ENCODE peak calls at places on chromosomes 16 and 17, in eight cellular contexts. One of them, this sample, is unnamed.

GRCh38 chr17:73650147-73650546 is 5.9 kb upstream of the SDK2 start:
- DNase-seq in uterus: no peak
- DNase-seq in endothelial cell of umbilical vein: no peak
- DNase-seq in IMR-90: no peak
- DNase-seq in stomach: no peak
- DNase-seq in tibial nerve: no peak
- DNase-seq in esophagus squamous epithelium: no peak
- DNase-seq in ovary: no peak
- DNase-seq in this sample: no peak

GRCh38 chr17:49235896-49236295 is 5.3 kb upstream of the PHOSPHO1 start:
- DNase-seq in stomach: no peak
- DNase-seq in uterus: no peak
- DNase-seq in tibial nerve: no peak
- DNase-seq in esophagus squamous epithelium: no peak
- DNase-seq in IMR-90: no peak
- DNase-seq in endothelial cell of umbilical vein: no peak
- DNase-seq in ovary: no peak
- DNase-seq in this sample: no peak

GRCh38 chr16:57593990-57594389 is 34.4 kb upstream of the ADGRG1 start:
- DNase-seq in IMR-90: no peak
- DNase-seq in uterus: no peak
- DNase-seq in ovary: no peak
- DNase-seq in esophagus squamous epithelium: no peak
- DNase-seq in tibial nerve: no peak
- DNase-seq in stomach: no peak
- DNase-seq in endothelial cell of umbilical vein: no peak
- DNase-seq in this sample: no peak

GRCh38 chr16:78749745-78750268 is 650.4 kb downstream of the WWOX start:
- DNase-seq in IMR-90: no peak
- DNase-seq in tibial nerve: no peak
- DNase-seq in ovary: no peak
- DNase-seq in stomach: no peak
- DNase-seq in esophagus squamous epithelium: no peak
- DNase-seq in uterus: no peak
- DNase-seq in endothelial cell of umbilical vein: no peak
- DNase-seq in this sample: no peak

GRCh38 chr16:19130852-19131808 is 17.4 kb downstream of the ITPRIPL2 start:
- DNase-seq in tibial nerve: no peak
- DNase-seq in uterus: no peak
- DNase-seq in stomach: no peak
- DNase-seq in esophagus squamous epithelium: no peak
- DNase-seq in ovary: no peak
- DNase-seq in IMR-90: peak; percentile 82
- DNase-seq in endothelial cell of umbilical vein: peak; percentile 61
- DNase-seq in this sample: peak; percentile 31

GRCh38 chr17:58344047-58344790 is 7.8 kb downstream of the SUPT4H1 start:
- DNase-seq in stomach: peak; percentile 53
- DNase-seq in IMR-90: no peak
- DNase-seq in uterus: no peak
- DNase-seq in esophagus squamous epithelium: peak; percentile 49
- DNase-seq in endothelial cell of umbilical vein: peak; percentile 5
- DNase-seq in ovary: no peak
- DNase-seq in tibial nerve: no peak
- DNase-seq in this sample: no peak

GRCh38 chr17:50863221-50863843 is 2.8 kb downstream of the TOB1 start:
- DNase-seq in stomach: peak; percentile 59
- DNase-seq in uterus: no peak
- DNase-seq in esophagus squamous epithelium: no peak
- DNase-seq in ovary: no peak
- DNase-seq in tibial nerve: no peak
- DNase-seq in IMR-90: no peak
- DNase-seq in endothelial cell of umbilical vein: peak; percentile 28
- DNase-seq in this sample: peak; percentile 57

GRCh38 chr17:49975531-49975930 is 6.5 kb downstream of the DLX4 start:
- DNase-seq in esophagus squamous epithelium: no peak
- DNase-seq in endothelial cell of umbilical vein: no peak
- DNase-seq in stomach: no peak
- DNase-seq in uterus: no peak
- DNase-seq in IMR-90: no peak
- DNase-seq in tibial nerve: no peak
- DNase-seq in ovary: no peak
- DNase-seq in this sample: no peak

GRCh38 chr17:30173649-30174048 is 57.0 kb downstream of the NSRP1 start:
- DNase-seq in uterus: no peak
- DNase-seq in tibial nerve: no peak
- DNase-seq in esophagus squamous epithelium: no peak
- DNase-seq in ovary: no peak
- DNase-seq in stomach: no peak
- DNase-seq in endothelial cell of umbilical vein: no peak
- DNase-seq in IMR-90: no peak
- DNase-seq in this sample: no peak

GRCh38 chr16:19196871-19197270 is 28.8 kb downstream of the SYT17 start:
- DNase-seq in tibial nerve: no peak
- DNase-seq in stomach: no peak
- DNase-seq in endothelial cell of umbilical vein: peak; percentile 10
- DNase-seq in uterus: no peak
- DNase-seq in ovary: no peak
- DNase-seq in IMR-90: no peak
- DNase-seq in esophagus squamous epithelium: no peak
- DNase-seq in this sample: no peak

GRCh38 chr17:28717578-28718316 is at the start of gene RAB34:
- DNase-seq in ovary: peak; percentile 90
- DNase-seq in IMR-90: peak; percentile 89
- DNase-seq in stomach: peak; percentile 47
- DNase-seq in tibial nerve: peak; percentile 54
- DNase-seq in endothelial cell of umbilical vein: peak; percentile 60
- DNase-seq in esophagus squamous epithelium: no peak
- DNase-seq in uterus: peak; percentile 86
- DNase-seq in this sample: peak; percentile 67

GRCh38 chr17:77425791-77426641 is 285.2 kb downstream of the SEC14L1 start:
- DNase-seq in stomach: no peak
- DNase-seq in esophagus squamous epithelium: no peak
- DNase-seq in uterus: peak; percentile 95
- DNase-seq in ovary: peak; percentile 68
- DNase-seq in IMR-90: peak; percentile 87
- DNase-seq in tibial nerve: peak; percentile 71
- DNase-seq in endothelial cell of umbilical vein: no peak
- DNase-seq in this sample: peak; percentile 55

GRCh38 chr16:58651965-58652348 is 22.3 kb upstream of the CNOT1 start:
- DNase-seq in uterus: no peak
- DNase-seq in esophagus squamous epithelium: no peak
- DNase-seq in IMR-90: peak; percentile 79
- DNase-seq in ovary: no peak
- DNase-seq in endothelial cell of umbilical vein: no peak
- DNase-seq in stomach: no peak
- DNase-seq in tibial nerve: no peak
- DNase-seq in this sample: no peak

GRCh38 chr17:40095944-40096791 is 4.2 kb downstream of the NR1D1 start:
- DNase-seq in stomach: peak; percentile 57
- DNase-seq in endothelial cell of umbilical vein: no peak
- DNase-seq in tibial nerve: no peak
- DNase-seq in esophagus squamous epithelium: peak; percentile 45
- DNase-seq in uterus: peak; percentile 63
- DNase-seq in IMR-90: peak; percentile 19
- DNase-seq in ovary: no peak
- DNase-seq in this sample: no peak

GRCh38 chr17:41322903-41323895 is 7.7 kb upstream of the KRTAP17-1 start:
- DNase-seq in stomach: no peak
- DNase-seq in endothelial cell of umbilical vein: no peak
- DNase-seq in IMR-90: no peak
- DNase-seq in esophagus squamous epithelium: no peak
- DNase-seq in ovary: no peak
- DNase-seq in uterus: no peak
- DNase-seq in tibial nerve: no peak
- DNase-seq in this sample: no peak

GRCh38 chr16:87033541-87034300 is 283.5 kb downstream of the C16orf95 start:
- DNase-seq in esophagus squamous epithelium: no peak
- DNase-seq in uterus: no peak
- DNase-seq in endothelial cell of umbilical vein: no peak
- DNase-seq in tibial nerve: no peak
- DNase-seq in IMR-90: peak; percentile 12
- DNase-seq in stomach: no peak
- DNase-seq in ovary: no peak
- DNase-seq in this sample: no peak

GRCh38 chr16:82439678-82440293 is 187.0 kb upstream of the CDH13 start:
- DNase-seq in tibial nerve: no peak
- DNase-seq in esophagus squamous epithelium: no peak
- DNase-seq in stomach: no peak
- DNase-seq in endothelial cell of umbilical vein: peak; percentile 6
- DNase-seq in uterus: no peak
- DNase-seq in ovary: no peak
- DNase-seq in IMR-90: peak; percentile 4
- DNase-seq in this sample: no peak

GRCh38 chr16:57747996-57748395 is 12.4 kb downstream of the KATNB1 start:
- DNase-seq in esophagus squamous epithelium: no peak
- DNase-seq in stomach: no peak
- DNase-seq in tibial nerve: no peak
- DNase-seq in IMR-90: no peak
- DNase-seq in uterus: no peak
- DNase-seq in ovary: no peak
- DNase-seq in endothelial cell of umbilical vein: no peak
- DNase-seq in this sample: no peak

GRCh38 chr16:58020628-58021521 is 4.7 kb upstream of the MMP15 start:
- DNase-seq in ovary: peak; percentile 68
- DNase-seq in endothelial cell of umbilical vein: peak; percentile 61
- DNase-seq in tibial nerve: peak; percentile 54
- DNase-seq in uterus: peak; percentile 66
- DNase-seq in stomach: peak; percentile 74
- DNase-seq in esophagus squamous epithelium: no peak
- DNase-seq in IMR-90: peak; percentile 43
- DNase-seq in this sample: peak; percentile 62

GRCh38 chr16:73176577-73177013 is 128.7 kb upstream of the ZFHX3 start:
- DNase-seq in uterus: no peak
- DNase-seq in tibial nerve: no peak
- DNase-seq in endothelial cell of umbilical vein: peak; percentile 75
- DNase-seq in IMR-90: peak; percentile 94
- DNase-seq in ovary: no peak
- DNase-seq in stomach: no peak
- DNase-seq in esophagus squamous epithelium: no peak
- DNase-seq in this sample: no peak

GRCh38 chr16:70496513-70496912 is 26.8 kb downstream of the COG4 start:
- DNase-seq in uterus: no peak
- DNase-seq in endothelial cell of umbilical vein: no peak
- DNase-seq in esophagus squamous epithelium: no peak
- DNase-seq in ovary: no peak
- DNase-seq in tibial nerve: no peak
- DNase-seq in IMR-90: no peak
- DNase-seq in stomach: no peak
- DNase-seq in this sample: no peak

GRCh38 chr16:73199214-73199613 is 151.3 kb upstream of the ZFHX3 start:
- DNase-seq in tibial nerve: no peak
- DNase-seq in uterus: no peak
- DNase-seq in esophagus squamous epithelium: no peak
- DNase-seq in endothelial cell of umbilical vein: peak; percentile 11
- DNase-seq in stomach: no peak
- DNase-seq in ovary: no peak
- DNase-seq in IMR-90: no peak
- DNase-seq in this sample: no peak

DNA sequence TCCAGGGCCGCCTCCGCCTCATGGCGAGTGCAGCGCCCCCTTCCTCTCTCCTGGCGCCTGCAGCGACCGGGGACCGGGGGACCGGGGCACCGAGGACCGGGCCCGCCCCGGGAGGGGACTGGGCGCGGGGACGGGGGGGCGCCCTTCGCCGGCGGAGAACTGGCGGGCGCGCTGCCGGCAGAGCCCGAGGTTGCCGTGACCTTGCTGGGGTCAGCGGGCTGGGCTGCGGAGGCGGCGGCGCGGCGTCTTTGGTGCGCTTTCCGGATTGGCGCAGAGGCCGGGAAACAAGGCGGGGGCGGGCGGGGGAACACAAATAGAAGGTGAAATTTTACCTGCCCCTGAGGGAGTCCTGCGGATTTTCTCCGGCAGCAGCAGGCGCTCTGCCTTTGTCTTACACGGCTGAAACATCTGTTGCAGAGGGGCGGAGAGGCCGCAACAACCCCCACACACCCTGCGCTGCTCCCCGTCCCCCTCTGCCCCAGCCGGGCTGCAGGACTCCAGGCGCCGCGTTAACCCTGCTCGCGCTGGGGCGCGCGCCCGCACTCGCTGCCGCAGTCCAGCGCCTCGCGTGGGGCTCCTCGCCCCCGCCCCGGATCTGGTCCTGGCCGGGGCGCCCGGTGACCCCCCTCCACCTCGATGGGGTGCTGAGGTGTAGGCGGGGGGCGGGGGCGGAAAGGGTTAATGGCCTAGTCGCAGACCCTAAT is 53.5 kb downstream of the SREBF1 start:
- DNase-seq in stomach: peak; percentile 88
- DNase-seq in endothelial cell of umbilical vein: peak; percentile 32
- DNase-seq in tibial nerve: no peak
- DNase-seq in uterus: peak; percentile 73
- DNase-seq in IMR-90: no peak
- DNase-seq in esophagus squamous epithelium: no peak
- DNase-seq in ovary: peak; percentile 80
- DNase-seq in this sample: peak; percentile 71
- TF ChIP-seq POLR2A in stomach: no peak
- TF ChIP-seq POLR2A in endothelial cell of umbilical vein: no peak
- TF ChIP-seq POLR2A in tibial nerve: no peak
- TF ChIP-seq POLR2A in uterus: peak; percentile 20
- TF ChIP-seq POLR2A in IMR-90: no peak
- TF ChIP-seq POLR2A in esophagus squamous epithelium: no peak
- TF ChIP-seq POLR2A in ovary: peak; percentile 3
- TF ChIP-seq POLR2A in this sample: peak; percentile 26

GRCh38 chr17:4839221-4839620 is 6.1 kb downstream of the MINK1 start:
- DNase-seq in stomach: no peak
- DNase-seq in tibial nerve: no peak
- DNase-seq in uterus: no peak
- DNase-seq in esophagus squamous epithelium: no peak
- DNase-seq in ovary: no peak
- DNase-seq in IMR-90: no peak
- DNase-seq in endothelial cell of umbilical vein: no peak
- DNase-seq in this sample: no peak
- H3K4me1 ChIP-seq in stomach: peaks cover 21% of the 10 kb centered on the region
- H3K4me1 ChIP-seq in tibial nerve: peaks cover 24% of the 10 kb centered on the region
- H3K4me1 ChIP-seq in uterus: peaks cover 4% of the 10 kb centered on the region
- H3K4me1 ChIP-seq in esophagus squamous epithelium: peaks cover 93% of the 10 kb centered on the region
- H3K4me1 ChIP-seq in ovary: peaks cover 35% of the 10 kb centered on the region
- H3K4me1 ChIP-seq in IMR-90: peaks cover 19% of the 10 kb centered on the region
- H3K4me1 ChIP-seq in endothelial cell of umbilical vein: peaks cover 11% of the 10 kb centered on the region
- H3K4me1 ChIP-seq in this sample: no peaks in the 10 kb centered on the region

GRCh38 chr17:7575481-7575883 is 4.0 kb upstream of the CD68 start:
- DNase-seq in tibial nerve: no peak
- DNase-seq in stomach: no peak
- DNase-seq in endothelial cell of umbilical vein: no peak
- DNase-seq in ovary: no peak
- DNase-seq in uterus: no peak
- DNase-seq in IMR-90: no peak
- DNase-seq in esophagus squamous epithelium: no peak
- DNase-seq in this sample: no peak
- H3K4me3 ChIP-seq in tibial nerve: no peak overlapping the region
- H3K4me3 ChIP-seq in stomach: no peak overlapping the region
- H3K4me3 ChIP-seq in endothelial cell of umbilical vein: peak overlapping the region; percentile 86
- H3K4me3 ChIP-seq in ovary: no peak overlapping the region
- H3K4me3 ChIP-seq in uterus: no peak overlapping the region
- H3K4me3 ChIP-seq in IMR-90: no peak overlapping the region
- H3K4me3 ChIP-seq in esophagus squamous epithelium: no peak overlapping the region
- H3K4me3 ChIP-seq in this sample: no peak overlapping the region

DNA sequence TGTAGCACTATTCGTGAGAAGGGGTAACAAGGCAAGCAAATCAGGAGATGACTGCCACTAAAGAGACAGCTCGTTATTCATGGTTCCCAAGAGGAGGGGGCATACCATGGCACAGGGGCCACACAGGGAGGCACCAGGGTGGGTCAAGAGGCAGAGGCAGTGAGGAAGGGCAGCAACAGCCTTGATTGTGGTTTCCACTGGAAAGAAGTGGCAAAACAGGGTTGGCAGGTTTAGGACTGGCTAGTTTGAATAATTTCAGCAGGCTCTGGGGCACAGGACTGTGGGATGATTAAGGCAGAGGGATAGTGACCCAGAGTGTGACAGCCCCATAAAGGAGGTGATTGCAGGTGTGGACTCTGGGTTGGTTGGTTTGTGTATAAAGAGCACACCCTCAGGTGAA is 188.9 kb downstream of the CBLN1 start:
- DNase-seq in stomach: no peak
- DNase-seq in ovary: no peak
- DNase-seq in uterus: no peak
- DNase-seq in tibial nerve: no peak
- DNase-seq in endothelial cell of umbilical vein: no peak
- DNase-seq in IMR-90: no peak
- DNase-seq in esophagus squamous epithelium: no peak
- DNase-seq in this sample: no peak
- TF ChIP-seq POLR2A in stomach: no peak
- TF ChIP-seq POLR2A in ovary: no peak
- TF ChIP-seq POLR2A in uterus: no peak
- TF ChIP-seq POLR2A in tibial nerve: no peak
- TF ChIP-seq POLR2A in endothelial cell of umbilical vein: no peak
- TF ChIP-seq POLR2A in IMR-90: no peak
- TF ChIP-seq POLR2A in esophagus squamous epithelium: no peak
- TF ChIP-seq POLR2A in this sample: no peak